ENCODE peak calls at places on chromosomes 16 and 17, in eight cellular contexts. T, Y, V, W, U, R, H and E are unnamed samples.

GRCh38 chr17:40466298-40466971 is 23.2 kb downstream of the IGFBP4 start:
- DNase-seq in V (no peak), Y (no peak), R (no peak), U (no peak), T (no peak), H (no peak), W (no peak), E (no peak)

GRCh38 chr17:13940858-13941665 is 128.2 kb upstream of the COX10 start:
- DNase-seq in V (no peak), W (no peak), R (no peak), H (no peak), U (peak; percentile 59), T (no peak), Y (no peak), E (no peak)

GRCh38 chr16:65323655-65324237 is 201.9 kb upstream of the CDH11 start:
- DNase-seq in V (no peak), R (no peak), Y (no peak), W (no peak), T (no peak), H (no peak), U (no peak), E (no peak)

GRCh38 chr16:56369202-56369601 is 56.1 kb downstream of the AMFR start:
- DNase-seq in H (no peak), U (no peak), W (no peak), R (no peak), T (peak; percentile 80), V (no peak), Y (no peak), E (no peak)

GRCh38 chr17:76119409-76120371 is 16.1 kb upstream of the EXOC7 start:
- DNase-seq in W (no peak), H (no peak), Y (no peak), V (no peak), T (no peak), R (no peak), U (no peak), E (no peak)

GRCh38 chr16:72172105-72173034 is at the start of gene PMFBP1:
- DNase-seq in U (peak; percentile 85), V (peak; percentile 0), H (no peak), R (no peak), Y (no peak), W (peak; percentile 11), T (no peak), E (no peak)

GRCh38 chr17:59730268-59730834 is 22.9 kb downstream of the VMP1 start:
- DNase-seq in V (no peak), W (no peak), Y (no peak), R (no peak), H (no peak), U (no peak), T (no peak), E (no peak)

GRCh38 chr17:64097196-64097936 is 32.6 kb downstream of the ERN1 start:
- DNase-seq in W (no peak), H (no peak), R (no peak), T (no peak), U (peak; percentile 47), V (no peak), Y (no peak), E (no peak)

GRCh38 chr17:66939461-66940114 is 24.9 kb upstream of the CACNG4 start:
- DNase-seq in R (no peak), V (no peak), H (no peak), T (no peak), Y (no peak), W (no peak), U (no peak), E (no peak)

GRCh38 chr16:64586756-64587155 is 535.1 kb downstream of the CDH11 start:
- DNase-seq in T (no peak), W (no peak), H (no peak), Y (no peak), U (no peak), R (no peak), V (no peak), E (no peak)

DNA sequence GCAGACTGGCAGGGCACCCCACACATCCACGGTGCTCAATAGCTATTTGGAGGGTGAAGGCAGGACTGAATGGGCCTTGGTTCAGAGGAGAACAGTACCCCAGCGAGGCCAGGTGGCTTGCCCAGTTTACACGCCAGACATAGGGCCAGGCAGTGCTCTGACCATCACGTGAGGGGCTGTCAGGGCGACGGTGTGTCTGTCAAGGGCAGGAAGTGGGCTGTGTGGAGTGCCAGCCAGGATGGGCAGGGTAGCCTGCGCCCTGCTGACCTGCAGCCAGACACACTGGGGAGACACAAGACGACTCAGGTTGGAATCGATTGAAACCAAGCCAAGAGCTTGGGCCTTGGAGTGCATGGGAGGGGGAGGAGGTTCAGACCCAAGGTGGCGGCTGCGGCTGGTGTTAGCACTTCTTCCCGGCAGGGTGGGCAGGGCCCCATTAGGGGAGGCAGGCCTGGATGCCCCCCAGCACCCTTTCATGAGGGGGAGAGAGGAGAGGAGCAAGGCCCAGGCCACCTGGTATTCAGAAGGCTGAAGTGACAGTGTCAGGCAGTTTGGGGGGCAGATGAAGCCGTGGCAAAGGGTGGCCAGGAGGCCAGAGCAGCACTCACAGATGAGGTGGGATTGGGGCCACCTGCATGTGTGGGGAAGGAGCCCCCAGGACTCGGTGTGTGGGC is 68.2 kb downstream of the SREBF1 start:
- DNase-seq in R (no peak), V (no peak), U (no peak), T (no peak), Y (no peak), W (no peak), H (no peak), E (no peak)
- H3K4me1 ChIP-seq in R (peaks cover 5% of the 10 kb centered on the region), V (peaks cover 8% of the 10 kb centered on the region), U (peaks cover 2% of the 10 kb centered on the region), T (peaks cover 70% of the 10 kb centered on the region), Y (peaks cover 51% of the 10 kb centered on the region), W (peaks cover 18% of the 10 kb centered on the region), H (peaks cover 35% of the 10 kb centered on the region), E (peaks cover 28% of the 10 kb centered on the region)

DNA sequence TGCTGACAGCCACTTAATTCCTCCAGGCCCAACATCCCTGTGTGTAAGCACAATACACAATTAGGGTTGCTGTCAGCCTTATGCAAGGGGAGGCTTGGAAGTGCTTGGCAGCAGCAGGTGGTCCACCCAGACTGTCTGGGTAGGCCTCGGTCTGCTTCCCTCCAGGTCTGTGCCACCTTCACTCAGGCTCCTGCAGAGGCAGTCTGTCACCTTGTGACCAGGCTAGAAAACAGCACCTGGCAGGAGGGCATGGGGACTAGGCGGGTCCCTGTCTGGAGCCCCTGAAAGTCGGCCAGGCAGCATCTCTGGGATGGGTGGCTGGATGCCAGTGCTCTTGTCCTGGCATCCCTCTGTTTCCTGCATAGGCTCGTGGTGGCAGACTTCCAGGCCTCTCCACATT is 578.1 kb downstream of the KCNJ18 start:
- DNase-seq in Y (no peak), R (no peak), U (no peak), T (no peak), W (no peak), V (no peak), H (no peak), E (no peak)
- H3K9me3 ChIP-seq in Y (peaks cover 16% of the 10 kb centered on the region), R (no peaks in the 10 kb centered on the region), U (no peaks in the 10 kb centered on the region), T (no peaks in the 10 kb centered on the region), W (no peaks in the 10 kb centered on the region), V (no peaks in the 10 kb centered on the region), H (peaks cover 4% of the 10 kb centered on the region), E (no peaks in the 10 kb centered on the region)

DNA sequence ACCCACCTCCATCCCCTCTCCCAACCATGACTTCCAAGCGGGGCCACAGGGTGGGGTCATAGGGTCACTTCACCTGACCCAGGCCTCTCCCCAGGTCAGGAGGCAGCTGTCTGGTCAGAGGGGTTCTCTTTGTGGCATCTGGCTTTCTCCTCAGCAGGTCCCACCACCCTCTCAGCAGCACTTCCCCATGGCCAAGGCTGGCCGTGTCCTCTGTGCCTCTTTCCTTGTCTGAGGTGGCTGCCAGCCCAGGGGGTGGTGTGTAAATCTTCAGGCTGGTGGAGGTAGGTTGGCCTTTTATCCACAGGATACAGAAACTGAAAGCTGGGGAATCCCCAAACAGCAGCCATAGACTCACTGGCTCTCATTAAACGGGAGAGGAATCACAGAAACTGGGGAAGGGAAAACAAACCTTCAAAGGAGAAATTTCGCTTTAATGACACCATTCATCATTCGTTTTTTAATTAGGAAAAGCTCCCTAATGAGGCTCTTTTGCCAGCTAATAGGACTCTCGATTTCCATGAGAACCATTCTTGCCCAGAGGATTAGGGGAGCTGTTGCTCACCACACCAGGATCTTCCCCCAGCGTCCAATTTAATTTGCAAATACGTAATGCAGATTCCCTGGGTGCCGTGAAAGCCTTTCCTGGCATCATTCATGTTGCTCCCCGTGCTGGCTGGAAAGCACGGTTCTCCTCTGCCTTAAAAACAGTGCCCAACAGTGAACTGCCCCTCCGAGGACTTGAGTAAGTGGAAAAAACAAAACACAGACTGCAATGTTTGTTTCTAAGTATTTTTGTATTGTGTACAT is 18.0 kb downstream of the C17orf75 start:
- DNase-seq in Y (peak; percentile 60), R (peak; percentile 30), U (peak; percentile 20), W (no peak), V (no peak), H (no peak), T (peak; percentile 54), E (no peak)
- H3K4me3 ChIP-seq in Y (no peak overlapping the region), R (peak overlapping the region; percentile 8), U (peak overlapping the region; percentile 2), W (no peak overlapping the region), V (no peak overlapping the region), H (peak overlapping the region; percentile 15), T (peak overlapping the region; percentile 36), E (peak overlapping the region; percentile 28)

DNA sequence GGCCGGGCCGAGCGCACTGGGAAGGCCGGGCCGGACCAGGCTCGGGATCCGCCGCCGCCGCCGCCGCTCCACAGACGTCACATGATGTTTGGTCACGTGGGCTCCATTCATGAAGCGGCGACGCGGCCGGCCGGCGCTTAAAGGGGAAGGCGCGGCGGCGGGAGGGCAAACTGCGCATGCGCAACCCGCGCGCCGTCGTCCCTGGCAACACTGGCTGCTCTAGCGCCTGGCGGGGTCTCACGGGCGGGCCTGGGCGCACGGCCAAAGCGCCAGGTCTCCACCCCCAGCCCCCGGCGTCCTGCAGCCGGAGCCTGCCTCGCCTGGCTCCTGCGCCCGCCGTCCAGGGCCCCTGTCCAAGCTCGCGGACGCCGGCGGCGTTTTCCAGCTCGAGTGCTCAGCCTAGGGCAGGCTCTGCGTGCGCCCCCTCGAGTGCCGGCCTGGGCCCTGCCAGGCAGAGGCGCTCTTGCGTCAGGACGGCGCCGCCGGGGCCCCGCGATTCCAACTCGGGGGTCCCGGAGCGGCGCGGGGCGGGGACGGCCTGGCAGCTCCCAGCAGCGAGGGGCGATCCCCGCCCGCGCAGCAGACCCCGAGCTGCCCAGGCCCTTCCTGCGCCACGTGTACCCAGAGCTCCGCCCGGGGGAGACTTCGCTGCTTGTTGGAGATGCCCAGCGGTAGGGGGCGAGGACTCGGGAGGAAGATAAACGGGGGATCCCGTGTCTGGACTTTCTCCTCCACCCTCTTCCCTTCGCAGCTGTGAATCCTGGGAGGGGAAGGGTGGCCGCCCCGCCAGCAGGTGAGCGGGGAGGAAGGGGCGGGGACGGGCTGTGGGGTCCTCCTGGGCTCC is at the start of gene MAFG:
- DNase-seq in V (peak; percentile 97), T (peak; percentile 94), U (peak; percentile 89), Y (peak; percentile 98), H (peak; percentile 93), R (peak; percentile 90), W (peak; percentile 66), E (no peak)
- H3K4me1 ChIP-seq in V (peaks cover 27% of the 10 kb centered on the region), T (peaks cover 51% of the 10 kb centered on the region), U (peaks cover 21% of the 10 kb centered on the region), Y (peaks cover 32% of the 10 kb centered on the region), H (peaks cover 61% of the 10 kb centered on the region), R (peaks cover 35% of the 10 kb centered on the region), W (peaks cover 50% of the 10 kb centered on the region), E (peaks cover 48% of the 10 kb centered on the region)

DNA sequence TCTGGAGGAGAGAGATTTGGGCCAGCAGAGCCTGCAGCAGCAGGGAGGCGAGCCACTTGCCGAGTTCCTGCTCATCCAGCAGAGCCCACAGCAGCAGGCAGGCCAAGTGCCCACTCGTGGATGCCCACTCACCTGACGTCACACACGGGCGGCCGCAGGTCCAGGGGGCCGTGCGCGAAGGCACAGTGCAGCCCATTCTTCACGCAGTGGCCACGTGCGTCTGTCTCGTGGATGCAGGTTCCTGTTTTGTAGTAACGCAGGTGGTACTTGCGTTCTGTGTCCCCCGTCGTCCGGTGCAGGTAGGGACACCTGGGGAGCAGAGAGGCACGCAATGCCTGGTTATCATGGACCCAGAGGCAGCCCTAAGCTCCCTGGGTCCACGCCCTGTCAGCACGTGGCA is 11.5 kb downstream of the UNKL start:
- DNase-seq in T (no peak), R (no peak), U (no peak), Y (no peak), V (no peak), W (no peak), H (no peak), E (no peak)
- H3K9me3 ChIP-seq in T (no peaks in the 10 kb centered on the region), R (no peaks in the 10 kb centered on the region), U (no peaks in the 10 kb centered on the region), Y (no peaks in the 10 kb centered on the region), V (no peaks in the 10 kb centered on the region), W (no peaks in the 10 kb centered on the region), H (no peaks in the 10 kb centered on the region), E (no peaks in the 10 kb centered on the region)